ENCODE peak calls at places on chromosomes 13 and 19, in seven cellular contexts. F is cardiac muscle cell, E is upper lobe of right lung, W is iPS DF 6.9, A is transverse colon, L is aorta, C is T-helper 17 cell. U is an unnamed sample. For H3K9me3, the result is how much of the 10 kb centered on the place peaks cover.

GRCh38 chr13:33775339-33776108 is 42.4 kb upstream of the RFC3 start:
- DNase-seq in F (no peak), E (no peak), W (no peak), A (no peak), L (no peak), C (no peak), U (no peak)

GRCh38 chr19:17335575-17335974 is 920 bp upstream of the ANO8 start:
- DNase-seq in F (no peak), E (no peak), W (no peak), A (no peak), L (no peak), C (no peak), U (peak)

GRCh38 chr13:112839347-112840105 is 129.5 kb upstream of the MCF2L start:
- DNase-seq in F (no peak), E (no peak), W (no peak), A (no peak), L (no peak), C (no peak), U (no peak)

GRCh38 chr13:24033527-24034302 is 126.8 kb upstream of the SPATA13 start:
- DNase-seq in F (no peak), E (no peak), W (no peak), A (no peak), L (no peak), C (no peak), U (no peak)

GRCh38 chr13:114152831-114153371 is 20.5 kb upstream of the RASA3 start:
- DNase-seq in F (no peak), E (peak), W (no peak), A (no peak), L (peak), C (no peak), U (no peak)

GRCh38 chr13:78460176-78460575 is 143.2 kb downstream of the POU4F1 start:
- DNase-seq in F (no peak), E (no peak), W (no peak), A (no peak), L (no peak), C (no peak), U (no peak)

GRCh38 chr19:13778847-13779246 is 4.6 kb downstream of the C19orf53 start:
- DNase-seq in F (no peak), E (no peak), W (no peak), A (no peak), L (no peak), C (no peak), U (no peak)

GRCh38 chr19:45922281-45922680 is 7.7 kb upstream of the NANOS2 start:
- DNase-seq in F (no peak), E (no peak), W (peak), A (no peak), L (no peak), C (no peak), U (no peak)

GRCh38 chr13:90416938-90417337 is 930.5 kb upstream of the MIR17HG start:
- DNase-seq in F (no peak), E (no peak), W (no peak), A (no peak), L (no peak), C (no peak), U (no peak)

GRCh38 chr13:49828452-49828851 is 36.0 kb upstream of the KPNA3 start:
- DNase-seq in F (no peak), E (no peak), W (no peak), A (no peak), L (no peak), C (no peak), U (no peak)

GRCh38 chr19:17312481-17313113 is 3.2 kb downstream of the DDA1 start:
- DNase-seq in F (no peak), E (no peak), W (no peak), A (no peak), L (no peak), C (no peak), U (peak)

GRCh38 chr19:3785464-3785937 is 680 bp downstream of the MATK start:
- DNase-seq in F (no peak), E (no peak), W (no peak), A (no peak), L (no peak), C (no peak), U (no peak)

GRCh38 chr19:3178377-3178972 is at the start of gene S1PR4:
- DNase-seq in F (no peak), E (peak), W (no peak), A (peak), L (no peak), C (peak), U (no peak)

GRCh38 chr19:51327066-51327985 is 14.6 kb downstream of the VSIG10L start:
- DNase-seq in F (peak), E (peak), W (no peak), A (peak), L (peak), C (peak), U (peak)

GRCh38 chr13:29594710-29595379 is 643 bp downstream of the SLC7A1 start:
- DNase-seq in F (peak), E (peak), W (no peak), A (peak), L (peak), C (peak), U (peak)

GRCh38 chr13:44770951-44771350 is 194.8 kb upstream of the TSC22D1 start:
- DNase-seq in F (no peak), E (no peak), W (no peak), A (no peak), L (no peak), C (no peak), U (no peak)

GRCh38 chr19:34085336-34085735 is 87.0 kb upstream of the LSM14A start:
- DNase-seq in F (no peak), E (no peak), W (no peak), A (no peak), L (no peak), C (no peak), U (no peak)

GRCh38 chr13:71536201-71536600 is 330.8 kb downstream of the DACH1 start:
- DNase-seq in F (no peak), E (no peak), W (no peak), A (no peak), L (no peak), C (no peak), U (no peak)

GRCh38 chr13:20924758-20925394 is 22.3 kb upstream of the XPO4 start:
- DNase-seq in F (peak), E (peak), W (no peak), A (peak), L (peak), C (peak), U (peak)

GRCh38 chr13:95463516-95463915 is 89.0 kb upstream of the CLDN10 start:
- DNase-seq in F (no peak), E (no peak), W (no peak), A (no peak), L (no peak), C (no peak), U (no peak)

GRCh38 chr19:45152504-45153338 is 8.1 kb downstream of the NKPD1 start:
- DNase-seq in F (no peak), E (peak), W (no peak), A (peak), L (no peak), C (peak), U (peak)

GRCh38 chr19:21532904-21533303 is 27.5 kb downstream of the ZNF429 start:
- DNase-seq in F (no peak), E (no peak), W (no peak), A (no peak), L (no peak), C (no peak), U (no peak)
- H3K9me3 ChIP-seq in F (under half), E (under half), W (under half), A (half or more), L (under half), C (under half), U (under half)

DNA sequence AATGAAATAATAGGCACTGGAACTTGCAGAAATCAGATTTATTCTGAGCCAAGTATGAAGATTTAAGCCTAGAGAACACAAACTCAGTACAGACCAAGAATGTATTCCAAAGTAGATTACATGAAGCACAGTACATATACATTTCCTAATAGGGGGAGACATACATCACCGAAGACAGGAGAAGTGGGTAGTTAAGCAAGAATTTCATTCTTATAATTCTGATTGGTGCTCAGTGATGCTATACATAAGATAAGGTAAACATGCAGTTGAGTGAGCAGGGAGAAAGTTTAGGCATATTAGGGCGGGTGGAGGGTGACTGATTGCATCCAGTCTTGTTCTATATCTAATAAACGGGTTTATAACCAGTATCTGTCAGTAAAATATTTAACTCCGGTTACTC is 2218.7 kb downstream of the PCDH9 start:
- DNase-seq in F (no peak), E (no peak), W (no peak), A (no peak), L (no peak), C (no peak), U (no peak)
- H3K9me3 ChIP-seq in F (under half), E (under half), W (under half), A (under half), L (under half), C (under half), U (under half)

GRCh38 chr19:31554360-31554759 is 205.1 kb upstream of the TSHZ3 start:
- DNase-seq in F (no peak), E (no peak), W (no peak), A (no peak), L (no peak), C (no peak), U (no peak)
- H3K9me3 ChIP-seq in F (under half), E (under half), W (under half), A (under half), L (under half), C (under half), U (under half)

DNA sequence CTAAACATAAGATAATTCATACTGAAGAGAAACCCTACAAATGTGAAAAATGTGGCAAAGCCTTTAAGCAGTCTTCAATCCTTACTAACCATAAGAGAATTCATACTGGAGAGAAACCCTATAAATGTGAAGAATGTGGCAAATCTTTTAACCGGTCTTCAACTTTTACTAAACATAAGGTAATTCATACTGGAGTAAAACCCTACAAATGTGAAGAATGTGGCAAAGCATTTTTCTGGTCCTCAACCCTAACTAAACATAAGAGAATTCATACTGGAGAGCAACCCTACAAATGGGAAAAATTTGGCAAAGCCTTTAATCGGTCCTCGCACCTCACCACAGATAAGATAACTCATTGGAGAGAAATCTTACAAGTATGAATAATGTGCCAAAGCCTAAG is 40.6 kb downstream of the ZNF254 start:
- DNase-seq in F (no peak), E (no peak), W (no peak), A (no peak), L (no peak), C (no peak), U (no peak)
- H3K9me3 ChIP-seq in F (under half), E (half or more), W (under half), A (half or more), L (under half), C (under half), U (under half)

DNA sequence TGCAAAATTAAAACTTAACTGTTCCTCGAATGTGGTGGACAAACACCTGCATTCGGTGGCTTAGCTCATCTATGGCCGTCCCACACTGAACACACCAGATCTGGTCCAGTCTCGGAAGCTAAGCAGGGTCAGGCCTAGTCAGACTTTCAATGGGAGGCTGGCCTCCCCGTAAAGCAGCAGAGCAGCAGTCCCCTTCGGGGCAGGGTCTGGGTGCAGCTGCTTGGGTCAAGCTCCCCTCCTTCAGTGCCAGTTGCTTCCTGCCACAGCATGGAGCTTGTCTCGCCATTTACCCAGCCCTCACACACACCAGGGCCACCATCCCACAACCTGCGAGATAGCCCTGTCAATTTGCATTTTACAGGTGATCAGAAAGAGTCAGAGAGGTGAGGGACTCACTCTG is 93.2 kb downstream of the TUBA3C start:
- DNase-seq in F (no peak), E (no peak), W (no peak), A (no peak), L (no peak), C (no peak), U (no peak)
- H3K9me3 ChIP-seq in F (under half), E (under half), W (under half), A (under half), L (under half), C (under half), U (under half)

GRCh38 chr19:23972161-23972560 is 57.5 kb downstream of the ZNF726 start:
- DNase-seq in F (no peak), E (no peak), W (no peak), A (no peak), L (no peak), C (no peak), U (no peak)
- H3K9me3 ChIP-seq in F (under half), E (under half), W (under half), A (under half), L (under half), C (under half), U (under half)

GRCh38 chr19:58085348-58085875 is 12.6 kb downstream of the ZSCAN18 start:
- DNase-seq in F (no peak), E (peak), W (no peak), A (no peak), L (no peak), C (no peak), U (no peak)

GRCh38 chr19:58084596-58085347 is 13.3 kb downstream of the ZSCAN18 start:
- DNase-seq in F (no peak), E (peak), W (no peak), A (no peak), L (no peak), C (no peak), U (no peak)

GRCh38 chr19:58079792-58080191 is 18.2 kb downstream of the ZSCAN18 start:
- DNase-seq in F (no peak), E (no peak), W (no peak), A (no peak), L (no peak), C (no peak), U (no peak)
- H3K9me3 ChIP-seq in F (under half), E (under half), W (under half), A (under half), L (under half), C (under half), U (under half)

GRCh38 chr19:57559008-57559403 is 657 bp downstream of the ZNF550 start:
- DNase-seq in F (peak), E (no peak), W (no peak), A (peak), L (no peak), C (no peak), U (peak)
- H3K9me3 ChIP-seq in F (under half), E (under half), W (under half), A (under half), L (under half), C (under half), U (under half)

DNA sequence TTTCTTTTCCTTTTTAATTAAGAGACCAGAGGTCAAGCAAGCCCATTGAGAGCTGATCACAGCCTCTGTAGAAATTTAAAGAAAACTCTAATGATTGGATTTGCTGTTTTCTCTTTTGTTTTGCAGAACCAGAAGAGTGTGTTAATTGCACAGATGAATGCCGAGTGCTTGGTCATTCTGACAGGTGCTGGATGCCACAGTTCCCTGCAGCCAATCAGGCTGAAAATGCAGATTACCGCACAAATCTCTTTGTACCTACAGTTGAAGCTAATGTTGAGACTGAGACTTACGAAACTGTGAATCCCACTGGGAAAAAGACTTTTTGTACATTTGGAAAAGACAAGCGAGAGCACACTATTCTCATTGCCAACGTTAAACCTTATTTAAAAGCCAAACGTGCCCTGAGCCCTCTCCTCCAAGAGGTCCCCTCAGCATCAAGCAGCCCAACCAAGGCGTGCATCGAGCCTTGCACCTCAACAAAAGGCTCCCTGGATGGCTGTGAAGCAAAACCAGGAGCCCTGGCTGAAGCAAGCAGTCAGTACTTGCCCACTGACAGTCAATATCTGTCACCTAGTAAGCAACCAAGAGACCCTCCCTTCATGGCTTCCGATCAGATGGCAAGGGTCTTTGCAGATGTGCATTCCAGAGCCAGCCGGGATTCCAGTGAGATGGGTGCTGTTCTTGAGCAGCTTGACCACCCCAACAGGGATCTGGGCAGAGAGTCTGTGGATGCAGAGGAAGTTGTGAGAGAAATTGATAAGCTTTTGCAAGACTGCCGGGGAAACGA is 93.1 kb downstream of the PCDH17 start:
- DNase-seq in F (no peak), E (no peak), W (no peak), A (no peak), L (no peak), C (no peak), U (no peak)
- H3K9me3 ChIP-seq in F (under half), E (under half), W (under half), A (under half), L (under half), C (under half), U (under half)